ENCODE peak calls at places on chromosomes 6 and 20, in nine cellular contexts. C is CD8-positive, alpha-beta memory T cell; O is IMR-90; H is cardiac muscle cell; Y is adrenal gland; K is OCI-LY7; D is A549; Q is ascending aorta; F is PC-3. B is an unnamed sample. For H3K4me1, the result is how much of the 10 kb centered on the place peaks cover.

GRCh38 chr6:147941143-147941542 is 401.5 kb upstream of the SASH1 start:
- DNase-seq in C (no peak), O (no peak), H (peak), Y (no peak), K (no peak), D (no peak), Q (no peak), F (no peak), B (peak)

GRCh38 chr6:112289039-112289566 is 34.7 kb upstream of the LAMA4 start:
- DNase-seq in C (no peak), O (peak), H (peak), Y (peak), K (no peak), D (no peak), Q (peak), F (no peak), B (peak)

GRCh38 chr6:53628354-53629119 is 37.0 kb downstream of the KLHL31 start:
- DNase-seq in C (no peak), O (peak), H (peak), Y (no peak), K (no peak), D (no peak), Q (no peak), F (peak), B (peak)

GRCh38 chr20:31595654-31596411 is 9.3 kb upstream of the ID1 start:
- DNase-seq in C (no peak), O (peak), H (peak), Y (peak), K (no peak), D (peak), Q (peak), F (peak), B (peak)

GRCh38 chr6:106736502-106736901 is 107.1 kb downstream of the QRSL1 start:
- DNase-seq in C (no peak), O (no peak), H (no peak), Y (no peak), K (no peak), D (no peak), Q (no peak), F (no peak), B (no peak)

GRCh38 chr20:11891081-11891826 is 26.4 kb upstream of the BTBD3 start:
- DNase-seq in C (no peak), O (peak), H (peak), Y (peak), K (no peak), D (peak), Q (peak), F (peak), B (peak)

GRCh38 chr6:144150673-144151009 is 324 bp downstream of the STX11 start:
- DNase-seq in C (peak), O (peak), H (no peak), Y (no peak), K (peak), D (peak), Q (peak), F (peak), B (peak)

GRCh38 chr6:37698264-37699137 is 818 bp upstream of the MDGA1 start:
- DNase-seq in C (peak), O (peak), H (peak), Y (peak), K (peak), D (peak), Q (peak), F (peak), B (peak)

GRCh38 chr6:158608221-158608620 is 36.3 kb downstream of the DYNLT1 start:
- DNase-seq in C (no peak), O (no peak), H (no peak), Y (no peak), K (no peak), D (no peak), Q (no peak), F (no peak), B (no peak)

GRCh38 chr6:131510094-131510493 is 62.9 kb upstream of the ARG1 start:
- DNase-seq in C (no peak), O (no peak), H (no peak), Y (no peak), K (peak), D (no peak), Q (no peak), F (no peak), B (no peak)

GRCh38 chr6:139655783-139656705 is 281.6 kb upstream of the CITED2 start:
- DNase-seq in C (no peak), O (no peak), H (no peak), Y (no peak), K (no peak), D (peak), Q (no peak), F (peak), B (no peak)

GRCh38 chr20:34952676-34953075 is 2.9 kb downstream of the GSS start:
- DNase-seq in C (no peak), O (peak), H (peak), Y (no peak), K (no peak), D (no peak), Q (no peak), F (no peak), B (no peak)

GRCh38 chr20:48019940-48020339 is 234.7 kb upstream of the SULF2 start:
- DNase-seq in C (no peak), O (no peak), H (no peak), Y (no peak), K (no peak), D (no peak), Q (no peak), F (no peak), B (no peak)

GRCh38 chr6:113855500-113856010 is 1.6 kb upstream of the MARCKS start:
- DNase-seq in C (no peak), O (peak), H (peak), Y (peak), K (no peak), D (peak), Q (peak), F (peak), B (peak)

GRCh38 chr20:58393299-58393698 is 4.3 kb downstream of the VAPB start:
- DNase-seq in C (no peak), O (peak), H (peak), Y (no peak), K (no peak), D (no peak), Q (no peak), F (no peak), B (peak)

GRCh38 chr6:152221806-152222628 is 414.5 kb downstream of the ESR1 start:
- DNase-seq in C (no peak), O (no peak), H (no peak), Y (no peak), K (peak), D (no peak), Q (no peak), F (no peak), B (no peak)

GRCh38 chr6:16238057-16238657 is at the start of gene GMPR:
- DNase-seq in C (peak), O (peak), H (peak), Y (peak), K (no peak), D (no peak), Q (peak), F (peak), B (peak)

GRCh38 chr6:76708641-76709331 is 636.3 kb upstream of the IMPG1 start:
- DNase-seq in C (no peak), O (no peak), H (peak), Y (no peak), K (no peak), D (no peak), Q (no peak), F (no peak), B (no peak)

GRCh38 chr6:111011360-111012142 is 29.7 kb downstream of the RPF2 start:
- DNase-seq in C (no peak), O (peak), H (peak), Y (no peak), K (peak), D (peak), Q (no peak), F (peak), B (peak)

GRCh38 chr6:81752969-81753708 is 658 bp upstream of the TENT5A start:
- DNase-seq in C (peak), O (peak), H (peak), Y (peak), K (no peak), D (peak), Q (peak), F (peak), B (peak)

GRCh38 chr6:15672291-15672690 is 9.5 kb upstream of the DTNBP1 start:
- DNase-seq in C (no peak), O (no peak), H (no peak), Y (no peak), K (no peak), D (no peak), Q (no peak), F (peak), B (no peak)

GRCh38 chr6:121242386-121242785 is 91.9 kb downstream of the TBC1D32 start:
- DNase-seq in C (no peak), O (no peak), H (no peak), Y (no peak), K (no peak), D (no peak), Q (no peak), F (no peak), B (no peak)

GRCh38 chr6:143034689-143035334 is 25.9 kb upstream of the AIG1 start:
- DNase-seq in C (no peak), O (no peak), H (no peak), Y (no peak), K (no peak), D (no peak), Q (no peak), F (peak), B (no peak)

GRCh38 chr6:43970913-43971775 is 156.1 kb downstream of the MRPL14 start:
- DNase-seq in C (no peak), O (peak), H (no peak), Y (peak), K (no peak), D (no peak), Q (no peak), F (peak), B (no peak)

GRCh38 chr6:111668410-111668809 is 62.7 kb upstream of the TRAF3IP2 start:
- DNase-seq in C (no peak), O (no peak), H (no peak), Y (no peak), K (no peak), D (no peak), Q (no peak), F (no peak), B (no peak)

GRCh38 chr6:37137881-37138568 is 31.9 kb upstream of the PIM1 start:
- DNase-seq in C (no peak), O (peak), H (peak), Y (no peak), K (no peak), D (peak), Q (no peak), F (peak), B (peak)

GRCh38 chr20:23587631-23588030 is 18.1 kb downstream of the CST9 start:
- DNase-seq in C (no peak), O (no peak), H (no peak), Y (no peak), K (no peak), D (no peak), Q (no peak), F (no peak), B (no peak)

GRCh38 chr6:33613794-33614166 is 7.3 kb upstream of the ITPR3 start:
- DNase-seq in C (no peak), O (peak), H (peak), Y (no peak), K (no peak), D (no peak), Q (no peak), F (peak), B (peak)

GRCh38 chr20:51341581-51341980 is 200.9 kb downstream of the NFATC2 start:
- DNase-seq in C (no peak), O (peak), H (peak), Y (no peak), K (no peak), D (no peak), Q (no peak), F (no peak), B (no peak)

GRCh38 chr6:111154981-111155380 is 67.7 kb downstream of the SLC16A10 start:
- DNase-seq in C (no peak), O (no peak), H (no peak), Y (no peak), K (no peak), D (no peak), Q (no peak), F (no peak), B (no peak)

GRCh38 chr20:50170549-50171220 is 17.2 kb upstream of the PEDS1 start:
- DNase-seq in C (no peak), O (no peak), H (no peak), Y (no peak), K (no peak), D (no peak), Q (no peak), F (no peak), B (no peak)

GRCh38 chr6:44672838-44673237 is 285.3 kb downstream of the CDC5L start:
- DNase-seq in C (no peak), O (no peak), H (no peak), Y (no peak), K (no peak), D (no peak), Q (no peak), F (peak), B (no peak)

GRCh38 chr20:47544240-47544639 is 42.6 kb downstream of the NCOA3 start:
- DNase-seq in C (no peak), O (peak), H (peak), Y (no peak), K (no peak), D (no peak), Q (no peak), F (peak), B (peak)

GRCh38 chr20:33273117-33273851 is 9.7 kb upstream of the BPIFB1 start:
- DNase-seq in C (no peak), O (no peak), H (peak), Y (no peak), K (no peak), D (no peak), Q (no peak), F (no peak), B (no peak)

GRCh38 chr6:110447761-110448160 is 28.7 kb downstream of the SLC22A16 start:
- DNase-seq in C (no peak), O (no peak), H (no peak), Y (no peak), K (no peak), D (no peak), Q (no peak), F (no peak), B (no peak)

GRCh38 chr6:37831457-37831856 is 11.9 kb downstream of the ZFAND3 start:
- DNase-seq in C (no peak), O (no peak), H (no peak), Y (no peak), K (no peak), D (no peak), Q (no peak), F (no peak), B (no peak)

GRCh38 chr6:22333802-22334201 is 37.0 kb upstream of the PRL start:
- DNase-seq in C (no peak), O (peak), H (no peak), Y (no peak), K (no peak), D (no peak), Q (no peak), F (no peak), B (peak)

GRCh38 chr20:53774487-53775203 is 181.0 kb upstream of the ZNF217 start:
- DNase-seq in C (no peak), O (peak), H (peak), Y (no peak), K (no peak), D (peak), Q (no peak), F (peak), B (peak)

GRCh38 chr6:31811645-31812044 is 3.4 kb downstream of the HSPA1L start:
- DNase-seq in C (no peak), O (no peak), H (no peak), Y (no peak), K (no peak), D (no peak), Q (no peak), F (no peak), B (no peak)

GRCh38 chr6:31815025-31815838 is at the start of the genes HSPA1A and HSPA1L:
- DNase-seq in C (peak), O (peak), H (peak), Y (peak), K (no peak), D (peak), Q (peak), F (peak), B (peak)

GRCh38 chr6:31814677-31815024 is 432 bp downstream of the HSPA1L start:
- DNase-seq in C (peak), O (peak), H (peak), Y (peak), K (no peak), D (peak), Q (peak), F (peak), B (peak)

GRCh38 chr6:31813463-31813849 is 1.6 kb downstream of the HSPA1L start:
- DNase-seq in C (no peak), O (no peak), H (no peak), Y (no peak), K (no peak), D (no peak), Q (no peak), F (no peak), B (no peak)
- H3K4me3 ChIP-seq in C (peak), O (no peak), H (no peak), Y (no peak), K (no peak), D (peak), Q (no peak), F (peak), B (peak)

DNA sequence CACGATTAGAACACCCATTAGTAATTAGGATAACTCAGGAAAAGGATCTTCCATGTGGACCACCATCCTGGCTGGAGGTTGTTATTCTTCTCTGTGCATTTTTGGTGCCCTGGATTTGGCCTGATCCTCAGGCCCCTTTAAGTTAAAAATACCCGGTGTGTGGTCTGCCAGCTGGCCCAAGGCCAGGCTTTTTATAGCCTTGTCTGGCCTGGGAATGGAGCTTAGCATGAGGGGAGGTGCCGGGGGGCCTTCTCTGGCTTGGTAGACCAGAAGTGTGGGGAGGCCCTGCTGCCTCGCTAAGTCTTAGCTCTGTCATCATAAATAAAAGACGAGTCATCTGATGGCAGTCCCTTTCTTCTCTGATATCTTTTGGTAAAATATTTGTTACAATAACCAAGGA is 71.4 kb downstream of the ARID1B start:
- DNase-seq in C (no peak), O (no peak), H (peak), Y (peak), K (no peak), D (no peak), Q (peak), F (no peak), B (no peak)
- H3K4me1 ChIP-seq in C (half or more), O (under half), H (half or more), Y (half or more), K (half or more), D (under half), Q (under half), F (under half), B (under half)

DNA sequence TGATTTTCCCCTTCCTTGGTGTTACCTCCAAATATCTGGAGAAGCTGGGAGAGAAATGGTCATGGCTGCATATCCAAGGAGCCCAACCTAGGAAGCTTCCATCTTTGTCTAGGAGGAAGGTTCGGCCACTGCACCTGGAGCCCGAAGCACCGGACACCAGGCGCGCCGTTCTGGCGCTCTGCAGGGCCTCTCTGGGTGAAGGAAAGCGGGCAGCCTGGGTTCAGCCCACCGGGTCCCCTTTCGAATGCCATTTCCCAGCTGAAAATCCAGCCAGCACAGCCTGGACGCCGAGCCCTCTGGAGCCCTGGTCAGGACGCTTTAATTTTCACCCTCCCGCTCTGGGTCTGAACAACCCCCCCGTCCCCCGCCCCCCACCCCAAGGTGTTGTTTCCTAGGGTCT is 1.2 kb downstream of the LINC00237 start:
- DNase-seq in C (no peak), O (no peak), H (no peak), Y (no peak), K (no peak), D (no peak), Q (no peak), F (no peak), B (no peak)
- H3K4me3 ChIP-seq in C (no peak), O (no peak), H (no peak), Y (no peak), K (no peak), D (no peak), Q (no peak), F (no peak), B (no peak)

GRCh38 chr6:13357551-13358075 is 29.3 kb upstream of the TBC1D7 start:
- DNase-seq in C (no peak), O (peak), H (peak), Y (no peak), K (no peak), D (no peak), Q (no peak), F (no peak), B (no peak)

GRCh38 chr6:13360671-13361540 is 32.6 kb upstream of the TBC1D7 start:
- DNase-seq in C (no peak), O (no peak), H (peak), Y (no peak), K (no peak), D (no peak), Q (no peak), F (no peak), B (no peak)

GRCh38 chr6:13359287-13359686 is 30.9 kb upstream of the TBC1D7 start:
- DNase-seq in C (no peak), O (no peak), H (no peak), Y (no peak), K (no peak), D (no peak), Q (no peak), F (no peak), B (no peak)

GRCh38 chr6:13355969-13356368 is 27.6 kb upstream of the TBC1D7 start:
- DNase-seq in C (no peak), O (peak), H (no peak), Y (no peak), K (peak), D (no peak), Q (no peak), F (no peak), B (no peak)

DNA sequence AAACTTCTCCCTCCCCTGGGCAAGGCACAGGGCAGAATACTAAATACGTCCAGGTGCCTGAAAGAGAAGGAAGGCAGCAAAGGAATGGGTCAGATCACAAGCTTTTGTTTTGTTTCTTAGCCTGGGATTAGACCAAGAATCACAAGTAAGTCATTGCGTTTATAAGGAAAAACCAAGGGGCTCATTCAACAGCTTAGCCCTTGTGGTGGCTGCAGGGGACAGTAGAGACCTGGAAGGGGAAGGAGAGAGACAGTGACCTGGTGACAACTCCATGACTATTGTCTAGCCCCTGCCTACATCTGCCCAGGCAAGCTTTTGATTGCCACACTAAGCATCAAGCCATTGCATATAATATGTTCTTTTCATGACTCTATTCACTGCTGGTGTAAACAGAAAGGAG is 30.1 kb upstream of the TBC1D7 start:
- DNase-seq in C (no peak), O (no peak), H (no peak), Y (no peak), K (no peak), D (no peak), Q (no peak), F (no peak), B (no peak)
- H3K4me1 ChIP-seq in C (under half), O (under half), H (half or more), Y (under half), K (half or more), D (under half), Q (under half), F (under half), B (under half)

GRCh38 chr6:25034477-25034876 is 98.7 kb upstream of the RIPOR2 start:
- DNase-seq in C (no peak), O (no peak), H (no peak), Y (no peak), K (no peak), D (no peak), Q (no peak), F (no peak), B (peak)
- H3K4me3 ChIP-seq in C (peak), O (peak), H (no peak), Y (no peak), K (peak), D (no peak), Q (no peak), F (no peak), B (peak)

B was measured in adipocyte.